ENCODE peak calls at places on chromosomes 12 and 14, in four cellular contexts. One of them, this sample, is unnamed.
A peak's percentile ranks its signal among the peaks of the same experiment; 100 is the strongest.

GRCh38 chr12:67456281-67456918 is 187.2 kb downstream of the CAND1 start:
- DNase-seq in cardiac fibroblast: peak; percentile 82
- DNase-seq in body of pancreas: peak; percentile 71
- DNase-seq in ascending aorta: no peak
- DNase-seq in this sample: no peak

GRCh38 chr14:86683525-86683924 is 1153.6 kb downstream of the FLRT2 start:
- DNase-seq in cardiac fibroblast: no peak
- DNase-seq in body of pancreas: no peak
- DNase-seq in ascending aorta: no peak
- DNase-seq in this sample: no peak

GRCh38 chr14:55131782-55132181 is 2.7 kb downstream of the LGALS3 start:
- DNase-seq in cardiac fibroblast: no peak
- DNase-seq in body of pancreas: no peak
- DNase-seq in ascending aorta: no peak
- DNase-seq in this sample: no peak

GRCh38 chr14:99040711-99041110 is 231.3 kb downstream of the BCL11B start:
- DNase-seq in cardiac fibroblast: no peak
- DNase-seq in body of pancreas: no peak
- DNase-seq in ascending aorta: no peak
- DNase-seq in this sample: no peak

GRCh38 chr12:108802666-108803036 is 54.7 kb downstream of the SSH1 start:
- DNase-seq in cardiac fibroblast: peak; percentile 52
- DNase-seq in body of pancreas: no peak
- DNase-seq in ascending aorta: no peak
- DNase-seq in this sample: no peak

GRCh38 chr12:118136559-118137003 is 657 bp downstream of the PEBP1 start:
- DNase-seq in cardiac fibroblast: peak; percentile 58
- DNase-seq in body of pancreas: peak; percentile 60
- DNase-seq in ascending aorta: no peak
- DNase-seq in this sample: no peak

GRCh38 chr14:92408186-92408585 is 85.2 kb downstream of the SLC24A4 start:
- DNase-seq in cardiac fibroblast: peak; percentile 75
- DNase-seq in body of pancreas: no peak
- DNase-seq in ascending aorta: no peak
- DNase-seq in this sample: peak; percentile 83

GRCh38 chr12:83145325-83145724 is 458.6 kb downstream of the TMTC2 start:
- DNase-seq in cardiac fibroblast: no peak
- DNase-seq in body of pancreas: no peak
- DNase-seq in ascending aorta: no peak
- DNase-seq in this sample: no peak

GRCh38 chr12:91640021-91640420 is 457.4 kb upstream of the DCN start:
- DNase-seq in cardiac fibroblast: no peak
- DNase-seq in body of pancreas: no peak
- DNase-seq in ascending aorta: no peak
- DNase-seq in this sample: no peak

GRCh38 chr12:47189753-47190152 is 110.0 kb upstream of the AMIGO2 start:
- DNase-seq in cardiac fibroblast: no peak
- DNase-seq in body of pancreas: no peak
- DNase-seq in ascending aorta: no peak
- DNase-seq in this sample: no peak

GRCh38 chr12:110776410-110776809 is 33.7 kb upstream of the PPP1CC start:
- DNase-seq in cardiac fibroblast: no peak
- DNase-seq in body of pancreas: no peak
- DNase-seq in ascending aorta: no peak
- DNase-seq in this sample: no peak

GRCh38 chr14:49512147-49512551 is 74.0 kb downstream of the RPS29 start:
- DNase-seq in cardiac fibroblast: peak; percentile 93
- DNase-seq in body of pancreas: no peak
- DNase-seq in ascending aorta: no peak
- DNase-seq in this sample: no peak

GRCh38 chr14:74064883-74065282 is 19.4 kb downstream of the ALDH6A1 start:
- DNase-seq in cardiac fibroblast: peak; percentile 44
- DNase-seq in body of pancreas: no peak
- DNase-seq in ascending aorta: no peak
- DNase-seq in this sample: no peak

GRCh38 chr12:4044736-4045432 is 171.7 kb upstream of the PARP11 start:
- DNase-seq in cardiac fibroblast: no peak
- DNase-seq in body of pancreas: no peak
- DNase-seq in ascending aorta: no peak
- DNase-seq in this sample: no peak

GRCh38 chr12:56188116-56188785 is 1.0 kb downstream of the SMARCC2 start:
- DNase-seq in cardiac fibroblast: no peak
- DNase-seq in body of pancreas: no peak
- DNase-seq in ascending aorta: no peak
- DNase-seq in this sample: no peak

GRCh38 chr12:54958048-54958658 is 26.4 kb downstream of the TESPA1 start:
- DNase-seq in cardiac fibroblast: peak; percentile 86
- DNase-seq in body of pancreas: peak; percentile 62
- DNase-seq in ascending aorta: no peak
- DNase-seq in this sample: peak; percentile 72

GRCh38 chr14:49550284-49551184 is 35.6 kb downstream of the RPS29 start:
- DNase-seq in cardiac fibroblast: peak; percentile 58
- DNase-seq in body of pancreas: no peak
- DNase-seq in ascending aorta: no peak
- DNase-seq in this sample: no peak

GRCh38 chr12:54429014-54429471 is 10.0 kb upstream of the ITGA5 start:
- DNase-seq in cardiac fibroblast: no peak
- DNase-seq in body of pancreas: no peak
- DNase-seq in ascending aorta: no peak
- DNase-seq in this sample: no peak

GRCh38 chr12:31317471-31318397 is 8.2 kb downstream of the SINHCAF start:
- DNase-seq in cardiac fibroblast: peak; percentile 46
- DNase-seq in body of pancreas: no peak
- DNase-seq in ascending aorta: no peak
- DNase-seq in this sample: peak; percentile 41

GRCh38 chr14:99655521-99655920 is 10.6 kb downstream of the HHIPL1 start:
- DNase-seq in cardiac fibroblast: peak; percentile 45
- DNase-seq in body of pancreas: no peak
- DNase-seq in ascending aorta: no peak
- DNase-seq in this sample: no peak

GRCh38 chr14:98608071-98609060 is 663.6 kb downstream of the BCL11B start:
- DNase-seq in cardiac fibroblast: no peak
- DNase-seq in body of pancreas: no peak
- DNase-seq in ascending aorta: no peak
- DNase-seq in this sample: no peak

GRCh38 chr14:100671906-100672305 is 54.8 kb upstream of the DLK1 start:
- DNase-seq in cardiac fibroblast: no peak
- DNase-seq in body of pancreas: no peak
- DNase-seq in ascending aorta: no peak
- DNase-seq in this sample: no peak

GRCh38 chr12:69348162-69348938 is at the start of gene LYZ:
- DNase-seq in cardiac fibroblast: no peak
- DNase-seq in body of pancreas: peak; percentile 51
- DNase-seq in ascending aorta: no peak
- DNase-seq in this sample: no peak

GRCh38 chr14:58912287-58912686 is 274.5 kb downstream of the DACT1 start:
- DNase-seq in cardiac fibroblast: no peak
- DNase-seq in body of pancreas: no peak
- DNase-seq in ascending aorta: no peak
- DNase-seq in this sample: no peak

GRCh38 chr12:10584415-10584814 is 29.0 kb downstream of the MAGOHB start:
- DNase-seq in cardiac fibroblast: peak; percentile 25
- DNase-seq in body of pancreas: no peak
- DNase-seq in ascending aorta: no peak
- DNase-seq in this sample: no peak

GRCh38 chr14:61343471-61343870 is 22.1 kb downstream of the PRKCH start:
- DNase-seq in cardiac fibroblast: peak; percentile 56
- DNase-seq in body of pancreas: no peak
- DNase-seq in ascending aorta: no peak
- DNase-seq in this sample: no peak

GRCh38 chr12:15423629-15424028 is 101.3 kb downstream of the PTPRO start:
- DNase-seq in cardiac fibroblast: peak; percentile 51
- DNase-seq in body of pancreas: no peak
- DNase-seq in ascending aorta: no peak
- DNase-seq in this sample: no peak

GRCh38 chr12:115666168-115666567 is 611.3 kb downstream of the MED13L start:
- DNase-seq in cardiac fibroblast: no peak
- DNase-seq in body of pancreas: no peak
- DNase-seq in ascending aorta: no peak
- DNase-seq in this sample: no peak

GRCh38 chr12:54240129-54240528 is 39.8 kb downstream of the CBX5 start:
- DNase-seq in cardiac fibroblast: no peak
- DNase-seq in body of pancreas: no peak
- DNase-seq in ascending aorta: no peak
- DNase-seq in this sample: no peak

GRCh38 chr14:96047101-96047500 is 7.9 kb downstream of the C14orf132 start:
- DNase-seq in cardiac fibroblast: no peak
- DNase-seq in body of pancreas: no peak
- DNase-seq in ascending aorta: no peak
- DNase-seq in this sample: no peak

GRCh38 chr14:35331605-35332516 is 39.7 kb downstream of the PSMA6 start:
- DNase-seq in cardiac fibroblast: peak; percentile 40
- DNase-seq in body of pancreas: peak; percentile 84
- DNase-seq in ascending aorta: no peak
- DNase-seq in this sample: peak; percentile 89

GRCh38 chr12:67519824-67520433 is 128.6 kb upstream of the DYRK2 start:
- DNase-seq in cardiac fibroblast: no peak
- DNase-seq in body of pancreas: no peak
- DNase-seq in ascending aorta: no peak
- DNase-seq in this sample: peak; percentile 83

GRCh38 chr14:103185051-103186027 is 62.1 kb downstream of the TNFAIP2 start:
- DNase-seq in cardiac fibroblast: peak; percentile 59
- DNase-seq in body of pancreas: no peak
- DNase-seq in ascending aorta: no peak
- DNase-seq in this sample: no peak

GRCh38 chr12:122028165-122028591 is 6.5 kb downstream of the BCL7A start:
- DNase-seq in cardiac fibroblast: no peak
- DNase-seq in body of pancreas: no peak
- DNase-seq in ascending aorta: no peak
- DNase-seq in this sample: no peak

GRCh38 chr12:122026706-122027328 is 5.1 kb downstream of the BCL7A start:
- DNase-seq in cardiac fibroblast: no peak
- DNase-seq in body of pancreas: peak; percentile 16
- DNase-seq in ascending aorta: no peak
- DNase-seq in this sample: no peak

GRCh38 chr12:122029620-122030426 is 8.1 kb downstream of the BCL7A start:
- DNase-seq in cardiac fibroblast: no peak
- DNase-seq in body of pancreas: peak; percentile 42
- DNase-seq in ascending aorta: no peak
- DNase-seq in this sample: no peak

GRCh38 chr12:122030427-122030825 is 8.7 kb downstream of the BCL7A start:
- DNase-seq in cardiac fibroblast: no peak
- DNase-seq in body of pancreas: no peak
- DNase-seq in ascending aorta: no peak
- DNase-seq in this sample: no peak

DNA sequence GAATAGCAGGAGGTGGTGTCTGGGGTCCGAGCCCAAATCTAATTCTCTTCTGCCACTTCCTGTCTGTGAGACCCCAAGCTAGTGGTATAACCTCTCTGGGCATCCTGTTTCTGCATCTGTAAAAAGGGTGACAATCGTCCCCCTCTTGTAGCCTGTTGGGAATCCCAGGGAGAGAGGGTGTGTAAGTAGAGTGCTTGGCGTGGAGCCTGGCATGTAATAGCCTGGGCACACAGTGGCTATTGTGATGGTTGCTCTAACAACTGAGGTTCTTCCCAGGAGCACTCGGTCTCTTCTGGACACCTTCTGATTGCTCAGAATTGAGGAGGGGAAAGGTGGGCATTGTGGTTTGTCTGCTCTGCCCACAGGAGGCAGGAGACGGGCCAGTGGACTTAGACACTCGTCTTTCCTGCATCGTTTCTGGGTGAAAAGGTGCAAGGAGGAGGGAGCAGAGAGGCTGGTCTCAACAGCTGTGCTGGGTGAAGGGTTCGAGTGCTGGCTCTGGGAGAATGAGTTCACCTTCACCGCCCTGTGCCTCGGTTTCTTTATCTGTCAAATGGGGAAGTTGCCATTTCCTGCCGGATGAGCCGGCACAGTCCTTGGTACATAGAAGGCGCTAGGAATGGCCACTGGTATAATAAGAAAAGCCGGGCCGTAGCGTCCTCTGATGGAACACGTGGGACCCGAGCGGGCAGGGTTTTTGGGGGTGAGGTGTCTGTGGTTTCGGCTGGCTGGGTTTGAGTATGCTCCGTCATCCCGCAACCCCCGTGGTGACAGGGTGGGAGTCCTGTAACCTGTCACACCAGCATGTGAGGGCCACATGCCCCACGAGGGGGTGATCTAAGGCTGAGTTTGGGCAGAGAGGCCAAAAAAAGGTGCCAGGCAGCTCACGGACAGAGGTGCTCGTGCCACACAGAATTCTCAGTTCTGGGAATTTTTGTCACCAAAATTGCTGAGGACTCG is 7.2 kb downstream of the BCL7A start:
- DNase-seq in cardiac fibroblast: no peak
- DNase-seq in body of pancreas: peak; percentile 18
- DNase-seq in ascending aorta: no peak
- DNase-seq in this sample: no peak
- TF ChIP-seq CTCF in cardiac fibroblast: no peak
- TF ChIP-seq CTCF in body of pancreas: no peak
- TF ChIP-seq CTCF in ascending aorta: no peak
- TF ChIP-seq CTCF in this sample: no peak

GRCh38 chr14:22517117-22517720 is 71.8 kb downstream of the DAD1 start:
- DNase-seq in cardiac fibroblast: no peak
- DNase-seq in body of pancreas: no peak
- DNase-seq in ascending aorta: no peak
- DNase-seq in this sample: no peak
- H3K4me3 ChIP-seq in cardiac fibroblast: no peak overlapping the region
- H3K4me3 ChIP-seq in body of pancreas: no peak overlapping the region
- H3K4me3 ChIP-seq in ascending aorta: no peak overlapping the region
- H3K4me3 ChIP-seq in this sample: no peak overlapping the region

GRCh38 chr12:104976703-104977102 is 9.4 kb upstream of the NOPCHAP1 start:
- DNase-seq in cardiac fibroblast: no peak
- DNase-seq in body of pancreas: no peak
- DNase-seq in ascending aorta: no peak
- DNase-seq in this sample: no peak
- TF ChIP-seq CTCF in cardiac fibroblast: no peak
- TF ChIP-seq CTCF in body of pancreas: no peak
- TF ChIP-seq CTCF in ascending aorta: no peak
- TF ChIP-seq CTCF in this sample: no peak

DNA sequence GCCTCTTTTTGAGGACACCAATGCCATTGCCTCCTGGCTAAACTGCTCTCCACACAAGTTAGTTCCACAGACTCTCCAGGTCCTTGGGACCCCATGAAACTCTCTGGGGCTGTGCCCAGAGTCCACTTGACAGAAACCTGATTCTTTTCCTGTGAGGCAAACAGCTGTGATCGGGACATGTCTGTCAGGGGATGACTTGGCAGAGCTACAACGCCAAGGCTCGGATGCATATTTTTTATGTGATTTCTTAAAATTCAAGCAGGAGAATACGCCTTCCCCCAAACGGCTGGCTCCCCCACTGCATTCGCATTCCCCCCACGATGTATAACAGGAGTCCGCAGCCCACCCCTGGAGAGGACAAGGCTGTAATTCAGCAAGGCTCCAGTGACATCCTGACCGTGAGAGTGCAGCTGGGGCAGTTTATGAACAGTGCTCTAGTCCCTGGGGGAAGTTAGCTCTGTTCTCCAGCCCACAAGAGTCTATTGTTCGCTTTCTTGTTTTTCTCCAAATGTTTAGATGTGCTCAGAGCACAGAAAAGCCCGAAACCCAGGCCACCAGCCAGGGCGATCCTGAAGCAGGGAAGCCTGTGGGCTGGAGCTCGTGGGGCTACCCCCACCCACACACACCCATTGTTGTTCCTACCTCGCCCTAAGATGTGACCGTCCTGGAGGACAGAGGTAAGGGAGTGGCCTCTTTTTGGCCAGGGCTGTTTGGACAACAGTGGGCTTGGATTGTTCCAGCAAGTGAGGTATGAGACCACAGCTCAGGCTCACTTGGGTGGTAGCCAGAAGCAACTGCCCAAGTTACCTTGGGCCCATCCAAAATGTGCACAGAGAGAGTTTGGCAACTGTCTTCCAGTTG is 159.5 kb downstream of the ZFP36L1 start:
- DNase-seq in cardiac fibroblast: peak; percentile 83
- DNase-seq in body of pancreas: no peak
- DNase-seq in ascending aorta: no peak
- DNase-seq in this sample: no peak
- H3K4me3 ChIP-seq in cardiac fibroblast: no peak overlapping the region
- H3K4me3 ChIP-seq in body of pancreas: no peak overlapping the region
- H3K4me3 ChIP-seq in ascending aorta: no peak overlapping the region
- H3K4me3 ChIP-seq in this sample: no peak overlapping the region